ENCODE peak calls at places on chromosomes 6 and 20, in seven cellular contexts. A, L, R, P, H, O and N are unnamed samples.

GRCh38 chr6:122028933-122029332 is 370.5 kb upstream of the HSF2 start:
- DNase-seq in H (no peak), R (no peak), O (no peak), P (no peak), A (no peak), L (no peak), N (no peak)

GRCh38 chr20:16675165-16675564 is 54.7 kb upstream of the SNRPB2 start:
- DNase-seq in O (no peak), L (no peak), H (no peak), P (no peak), R (no peak), A (no peak), N (no peak)

GRCh38 chr6:116047173-116047933 is 13.3 kb downstream of the FRK start:
- DNase-seq in O (no peak), P (peak), R (no peak), A (peak), H (no peak), L (no peak), N (peak)

GRCh38 chr20:37469531-37469930 is 51.5 kb upstream of the NNAT start:
- DNase-seq in P (no peak), L (no peak), O (no peak), R (no peak), H (no peak), A (no peak), N (no peak)

GRCh38 chr20:40682104-40683045 is 6.7 kb downstream of the MAFB start:
- DNase-seq in A (no peak), O (no peak), H (no peak), R (no peak), L (no peak), P (no peak), N (no peak)

GRCh38 chr6:82959385-82959941 is 106.2 kb downstream of the UBE3D start:
- DNase-seq in L (no peak), H (no peak), R (peak), P (no peak), A (no peak), O (no peak), N (no peak)

GRCh38 chr20:24033151-24033550 is 44.6 kb upstream of the GGTLC1 start:
- DNase-seq in A (no peak), H (no peak), O (no peak), P (no peak), L (no peak), R (no peak), N (no peak)

GRCh38 chr6:68649669-68650068 is 14.6 kb downstream of the ADGRB3 start:
- DNase-seq in R (no peak), P (no peak), O (no peak), H (no peak), A (no peak), L (no peak), N (no peak)

GRCh38 chr6:47180633-47181032 is 129.1 kb downstream of the TNFRSF21 start:
- DNase-seq in P (peak), H (no peak), L (no peak), R (no peak), O (no peak), A (peak), N (peak)

GRCh38 chr6:45115696-45116095 is 212.4 kb upstream of the RUNX2 start:
- DNase-seq in P (peak), R (no peak), A (no peak), H (no peak), O (no peak), L (no peak), N (peak)

GRCh38 chr6:35396991-35397390 is 54.6 kb downstream of the PPARD start:
- DNase-seq in R (no peak), H (no peak), O (no peak), L (no peak), P (peak), A (peak), N (no peak)

GRCh38 chr20:58892126-58892931 is 39.8 kb downstream of the GNAS start:
- DNase-seq in R (no peak), P (peak), A (peak), H (peak), L (peak), O (peak), N (peak)

GRCh38 chr6:154429711-154430110 is 73.1 kb upstream of the IPCEF1 start:
- DNase-seq in R (no peak), A (no peak), L (no peak), P (no peak), O (no peak), H (no peak), N (no peak)

GRCh38 chr20:52457826-52458225 is 266.2 kb upstream of the ZFP64 start:
- DNase-seq in L (no peak), O (no peak), A (no peak), P (peak), R (no peak), H (no peak), N (no peak)

GRCh38 chr20:37284691-37285124 is 4.7 kb upstream of the MANBAL start:
- DNase-seq in A (no peak), H (no peak), O (no peak), R (no peak), L (no peak), P (no peak), N (no peak)

GRCh38 chr6:108113557-108114519 is 39.3 kb upstream of the OSTM1 start:
- DNase-seq in R (peak), A (peak), H (no peak), L (no peak), O (peak), P (peak), N (peak)

GRCh38 chr6:118784641-118785164 is 109.2 kb upstream of the ASF1A start:
- DNase-seq in O (no peak), P (no peak), H (no peak), L (no peak), R (no peak), A (no peak), N (no peak)

GRCh38 chr6:140921366-140922226 is 1211.1 kb upstream of the GJE1 start:
- DNase-seq in H (no peak), A (peak), R (peak), L (no peak), P (peak), O (peak), N (peak)

GRCh38 chr6:163706688-163707087 is 292.2 kb downstream of the QKI start:
- DNase-seq in O (no peak), L (no peak), H (no peak), P (no peak), A (no peak), R (no peak), N (no peak)

GRCh38 chr20:10596726-10597125 is 77.1 kb downstream of the JAG1 start:
- DNase-seq in P (peak), A (peak), H (no peak), O (no peak), R (peak), L (no peak), N (peak)